ENCODE peak calls at places on chromosomes 1 and 21, in five cellular contexts. E is heart left ventricle, T is body of pancreas, F is stomach, P is suprapubic skin. M is an unnamed sample.

GRCh38 chr1:40315795-40316594 is 1.1 kb downstream of the COL9A2 start:
- DNase-seq in E (peak), T (peak), F (no peak), P (peak), M (peak)

GRCh38 chr21:33496345-33496744 is 4.8 kb upstream of the DNAJC28 start:
- DNase-seq in E (no peak), T (no peak), F (no peak), P (no peak), M (no peak)

GRCh38 chr1:19744886-19745285 is 54.8 kb downstream of the TMCO4 start:
- DNase-seq in E (no peak), T (no peak), F (no peak), P (no peak), M (no peak)

GRCh38 chr1:152486400-152487006 is 24.1 kb upstream of the LCE5A start:
- DNase-seq in E (no peak), T (no peak), F (no peak), P (no peak), M (no peak)

GRCh38 chr1:156444407-156445001 is 56.1 kb downstream of the MEF2D start:
- DNase-seq in E (no peak), T (no peak), F (no peak), P (no peak), M (no peak)

GRCh38 chr1:201322653-201323510 is 39.6 kb downstream of the PKP1 start:
- DNase-seq in E (no peak), T (no peak), F (no peak), P (no peak), M (no peak)

GRCh38 chr1:56638248-56638647 is 6.9 kb upstream of the PRKAA2 start:
- DNase-seq in E (no peak), T (no peak), F (no peak), P (no peak), M (no peak)

GRCh38 chr1:25458550-25459298 is 28.0 kb downstream of the MACO1 start:
- DNase-seq in E (no peak), T (no peak), F (no peak), P (no peak), M (no peak)

GRCh38 chr1:236766506-236766905 is 28.6 kb upstream of the MTR start:
- DNase-seq in E (no peak), T (no peak), F (no peak), P (no peak), M (no peak)

GRCh38 chr1:96487404-96487803 is 234.2 kb upstream of the PTBP2 start:
- DNase-seq in E (no peak), T (no peak), F (no peak), P (no peak), M (no peak)

GRCh38 chr1:194816859-194817258 is 1630.4 kb upstream of the B3GALT2 start:
- DNase-seq in E (no peak), T (no peak), F (no peak), P (no peak), M (no peak)

GRCh38 chr1:115063238-115063901 is 25.9 kb downstream of the TSPAN2 start:
- DNase-seq in E (no peak), T (no peak), F (no peak), P (no peak), M (no peak)

GRCh38 chr1:228668553-228669400 is 66.5 kb upstream of the RHOU start:
- DNase-seq in E (no peak), T (peak), F (no peak), P (no peak), M (no peak)

GRCh38 chr21:40841524-40842196 is 5.3 kb downstream of the DSCAM start:
- DNase-seq in E (peak), T (peak), F (peak), P (no peak), M (peak)

GRCh38 chr1:62954758-62955157 is 170.8 kb downstream of the ATG4C start:
- DNase-seq in E (no peak), T (no peak), F (no peak), P (no peak), M (no peak)

GRCh38 chr1:11169202-11169601 is 20.0 kb upstream of the ANGPTL7 start:
- DNase-seq in E (no peak), T (no peak), F (no peak), P (no peak), M (no peak)

GRCh38 chr1:30242722-30243465 is 480.5 kb downstream of the MATN1 start:
- DNase-seq in E (no peak), T (no peak), F (no peak), P (no peak), M (no peak)

GRCh38 chr1:56934400-56935080 is 31.3 kb downstream of the C8B start:
- DNase-seq in E (no peak), T (no peak), F (no peak), P (no peak), M (no peak)

GRCh38 chr1:48099011-48099550 is 101.9 kb upstream of the TRABD2B start:
- DNase-seq in E (no peak), T (no peak), F (no peak), P (no peak), M (no peak)

GRCh38 chr1:151611288-151611790 is 511 bp upstream of the SNX27 start:
- DNase-seq in E (no peak), T (no peak), F (peak), P (no peak), M (peak)

GRCh38 chr21:35924714-35925301 is 135.5 kb downstream of the SETD4 start:
- DNase-seq in E (peak), T (no peak), F (no peak), P (no peak), M (no peak)

GRCh38 chr1:21335750-21336168 is 45.5 kb upstream of the ECE1 start:
- DNase-seq in E (no peak), T (no peak), F (no peak), P (no peak), M (no peak)

GRCh38 chr1:26554781-26555180 is 25.2 kb downstream of the RPS6KA1 start:
- DNase-seq in E (no peak), T (no peak), F (no peak), P (no peak), M (no peak)

GRCh38 chr21:18164483-18164882 is 80.2 kb upstream of the CHODL start:
- DNase-seq in E (no peak), T (no peak), F (no peak), P (no peak), M (no peak)

GRCh38 chr1:200739499-200740290 is 1.0 kb downstream of the CAMSAP2 start:
- DNase-seq in E (peak), T (peak), F (peak), P (no peak), M (peak)

GRCh38 chr21:45258476-45258875 is 29.2 kb downstream of the POFUT2 start:
- DNase-seq in E (no peak), T (no peak), F (peak), P (peak), M (no peak)

GRCh38 chr1:20590313-20590777 is 1.4 kb downstream of the CDA start:
- DNase-seq in E (no peak), T (no peak), F (no peak), P (no peak), M (no peak)

GRCh38 chr21:41659791-41660560 is 106.9 kb downstream of the RIPK4 start:
- DNase-seq in E (no peak), T (no peak), F (no peak), P (peak), M (peak)

GRCh38 chr1:1628656-1629429 is 3.1 kb upstream of the MMP23B start:
- DNase-seq in E (no peak), T (no peak), F (no peak), P (no peak), M (peak)

GRCh38 chr1:27574871-27575831 is 28.8 kb downstream of the AHDC1 start:
- DNase-seq in E (peak), T (peak), F (peak), P (no peak), M (peak)

GRCh38 chr21:34952701-34953100 is 96.4 kb downstream of the RUNX1 start:
- DNase-seq in E (no peak), T (no peak), F (no peak), P (no peak), M (no peak)

GRCh38 chr1:27306892-27307850 is 14.8 kb upstream of the TMEM222 start:
- DNase-seq in E (no peak), T (no peak), F (no peak), P (no peak), M (no peak)

GRCh38 chr1:31416101-31416736 is 3.2 kb downstream of the SERINC2 start:
- DNase-seq in E (no peak), T (peak), F (peak), P (no peak), M (no peak)
- TF ChIP-seq POLR2A in E (no peak), T (no peak), F (no peak), P (no peak), M (no peak)

GRCh38 chr1:235262539-235262938 is 65.4 kb downstream of the ARID4B start:
- DNase-seq in E (no peak), T (no peak), F (no peak), P (no peak), M (no peak)
- H3K4me3 ChIP-seq in E (no peak), T (no peak), F (no peak), P (no peak), M (no peak)

DNA sequence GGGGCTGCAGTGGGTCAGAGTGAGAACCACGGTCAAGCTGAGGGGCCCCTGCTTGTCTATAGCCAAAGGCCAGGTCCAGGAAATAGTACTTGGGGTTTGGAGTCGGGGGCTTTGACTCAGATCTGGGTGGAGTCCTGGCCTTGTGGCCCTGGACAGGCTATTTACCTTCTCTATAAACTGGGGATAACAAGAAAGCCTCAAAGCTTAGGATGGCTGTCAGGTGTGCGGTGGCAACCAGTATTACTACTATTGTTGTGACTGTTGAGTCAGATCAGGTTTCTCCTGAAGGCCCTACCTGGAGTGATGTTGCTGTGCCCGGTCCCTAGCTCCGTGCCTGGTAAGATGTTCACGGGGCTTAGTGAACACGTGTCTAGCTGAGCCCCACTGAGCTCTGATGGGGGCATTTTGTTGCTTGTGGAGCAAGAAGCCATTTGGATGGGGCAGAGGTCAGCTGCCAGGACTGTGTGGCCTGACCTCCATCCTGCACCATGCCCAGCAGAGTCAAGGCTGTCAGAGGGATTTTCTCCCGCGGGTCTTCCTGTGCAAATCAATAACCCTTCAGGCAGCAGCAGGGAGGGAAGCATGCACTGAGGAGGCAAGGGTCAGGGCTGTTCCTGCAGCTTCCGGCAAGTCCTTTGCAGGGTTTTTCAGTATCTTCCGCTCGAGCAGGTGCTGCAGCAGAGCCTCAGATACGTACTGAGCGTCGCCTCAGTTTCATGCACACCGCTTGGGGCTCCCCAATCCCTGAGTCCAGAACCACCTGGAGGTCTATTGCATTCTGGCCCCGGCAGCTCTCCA is 170.3 kb downstream of the CAMTA1 start:
- DNase-seq in E (no peak), T (no peak), F (no peak), P (no peak), M (no peak)
- H3K27ac ChIP-seq in E (no peak), T (no peak), F (no peak), P (no peak), M (no peak)

DNA sequence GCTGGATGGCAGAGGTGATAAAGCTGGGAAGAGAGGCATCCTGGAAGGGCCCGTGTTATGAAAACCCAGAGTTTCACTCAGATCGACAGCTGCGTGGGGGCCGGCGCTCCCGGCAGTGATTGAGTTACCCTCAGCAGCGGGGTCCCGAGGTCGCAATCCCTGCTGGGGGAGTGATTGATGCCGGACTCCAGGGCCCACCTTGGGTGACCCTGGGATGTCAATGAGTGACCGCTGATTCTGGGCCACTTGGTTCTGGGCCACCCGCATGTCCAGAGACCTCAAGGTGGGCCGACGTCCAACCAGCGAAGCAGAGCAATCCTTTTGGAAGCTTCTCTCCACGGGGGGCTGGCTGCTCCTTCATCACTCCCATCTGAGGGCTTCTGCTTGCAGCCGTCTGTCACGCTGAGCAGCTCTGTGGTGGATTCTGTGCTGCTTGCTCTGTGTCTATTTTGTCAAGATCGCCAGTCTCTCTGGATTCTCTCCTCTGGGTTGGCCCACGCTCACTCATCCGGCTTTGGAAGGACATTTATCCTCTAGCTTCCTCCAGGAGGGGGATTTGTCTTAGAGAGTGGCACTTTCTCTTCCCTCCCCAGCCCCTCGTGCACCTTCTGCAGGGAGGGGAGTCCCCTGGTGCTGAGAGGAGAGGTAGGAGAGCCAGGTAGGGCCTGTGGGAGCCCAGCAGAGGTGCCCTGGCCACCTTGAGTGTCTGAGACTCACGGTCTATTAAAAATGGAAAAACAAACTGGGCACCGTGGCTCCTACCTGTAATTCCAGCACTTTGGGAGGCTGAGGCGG is 110.9 kb upstream of the C1orf174 start:
- DNase-seq in E (no peak), T (no peak), F (peak), P (peak), M (no peak)
- TF ChIP-seq POLR2A in E (no peak), T (no peak), F (no peak), P (no peak), M (no peak)